ENCODE peak calls at places on chromosomes 12 and 14, in six cellular contexts. W, F, D, A, L and S are unnamed samples.

GRCh38 chr12:68240975-68241374 is 12.4 kb downstream of the IL22 start:
- DNase-seq in W (peak; percentile 75), D (peak; percentile 35), L (no peak), A (no peak), F (no peak), S (no peak)

GRCh38 chr14:90654831-90655276 is 161.4 kb downstream of the TTC7B start:
- DNase-seq in A (no peak), D (no peak), L (no peak), W (no peak), F (no peak), S (no peak)

GRCh38 chr12:52837341-52837741 is 3.2 kb upstream of the KRT79 start:
- DNase-seq in L (no peak), F (no peak), A (no peak), D (no peak), W (no peak), S (no peak)

GRCh38 chr12:122005252-122005651 is 16.4 kb upstream of the BCL7A start:
- DNase-seq in D (no peak), A (no peak), L (no peak), F (no peak), W (no peak), S (no peak)

GRCh38 chr14:67900188-67900587 is 80.6 kb downstream of the RAD51B start:
- DNase-seq in F (no peak), A (no peak), L (no peak), D (no peak), W (no peak), S (no peak)

GRCh38 chr12:120955232-120955631 is 23.1 kb upstream of the HNF1A start:
- DNase-seq in L (no peak), F (no peak), W (no peak), D (no peak), A (no peak), S (no peak)

GRCh38 chr12:95630496-95630895 is 79.2 kb upstream of the USP44 start:
- DNase-seq in L (no peak), A (no peak), D (no peak), W (no peak), F (no peak), S (no peak)

GRCh38 chr14:52473557-52473956 is 78.7 kb downstream of the TXNDC16 start:
- DNase-seq in W (peak; percentile 47), A (no peak), L (no peak), F (no peak), D (no peak), S (no peak)

GRCh38 chr12:40565029-40565633 is 127.1 kb upstream of the CNTN1 start:
- DNase-seq in D (no peak), F (no peak), L (no peak), W (no peak), A (no peak), S (no peak)

GRCh38 chr14:103711516-103712431 is 3.5 kb downstream of the XRCC3 start:
- DNase-seq in F (peak; percentile 75), W (no peak), A (no peak), D (no peak), L (no peak), S (no peak)

GRCh38 chr14:23578560-23579310 is at the start of gene JPH4:
- DNase-seq in W (no peak), D (no peak), F (no peak), L (peak; percentile 22), A (no peak), S (no peak)

GRCh38 chr14:65281991-65282908 is 130.3 kb upstream of the FUT8 start:
- DNase-seq in L (no peak), D (no peak), A (peak; percentile 57), F (no peak), W (peak; percentile 56), S (no peak)

GRCh38 chr14:56349942-56350341 is 229.7 kb upstream of the TMEM260 start:
- DNase-seq in D (no peak), W (no peak), A (no peak), L (no peak), F (no peak), S (no peak)

GRCh38 chr12:50985322-50985721 is 33.0 kb downstream of the HIGD1C start:
- DNase-seq in D (no peak), A (no peak), F (no peak), W (no peak), L (no peak), S (no peak)

GRCh38 chr12:106106892-106107291 is 31.9 kb downstream of the NUAK1 start:
- DNase-seq in W (no peak), A (no peak), F (no peak), D (no peak), L (no peak), S (no peak)